ENCODE peak calls at places on chromosomes 2 and 18, in eight cellular contexts. K is trophoblast cell, B is GM23248, F is endodermal cell, A is transverse colon, N is adrenal gland, Z is mammary epithelial cell, O is upper lobe of left lung. W is an unnamed sample. For H3K4me1 and H3K9me3, the result is how much of the 10 kb centered on the place peaks cover.

GRCh38 chr2:53911434-53912189 is 51.8 kb upstream of the GPR75 start:
- DNase-seq in B (peak), O (no peak), K (no peak), F (no peak), N (no peak), A (no peak), Z (no peak), W (no peak)

GRCh38 chr2:47174731-47175361 is 19.7 kb upstream of the STPG4 start:
- DNase-seq in A (peak), B (peak), F (peak), O (peak), Z (peak), K (peak), N (peak), W (peak)

GRCh38 chr2:201157694-201158093 is 25.2 kb upstream of the CASP10 start:
- DNase-seq in Z (peak), A (peak), K (peak), N (no peak), B (no peak), F (no peak), O (peak), W (no peak)

GRCh38 chr18:78640596-78640995 is 339.0 kb upstream of the SALL3 start:
- DNase-seq in B (no peak), Z (no peak), F (no peak), N (no peak), K (no peak), O (no peak), A (no peak), W (no peak)

GRCh38 chr2:70118798-70119454 is 31.6 kb downstream of the PCBP1 start:
- DNase-seq in B (no peak), N (no peak), K (no peak), Z (no peak), F (peak), O (no peak), A (no peak), W (no peak)

GRCh38 chr2:9484533-9484932 is 10.2 kb downstream of the IAH1 start:
- DNase-seq in O (no peak), B (peak), K (no peak), N (no peak), F (no peak), A (no peak), Z (no peak), W (no peak)

GRCh38 chr18:62788891-62789290 is 73.5 kb downstream of the PHLPP1 start:
- DNase-seq in F (no peak), A (peak), N (no peak), B (no peak), O (no peak), Z (no peak), K (peak), W (no peak)

GRCh38 chr2:196249171-196249570 is 77.8 kb upstream of the STK17B start:
- DNase-seq in N (no peak), B (peak), A (no peak), O (no peak), Z (no peak), K (no peak), F (no peak), W (no peak)

GRCh38 chr18:63320690-63321265 is 1.2 kb upstream of the BCL2 start:
- DNase-seq in O (peak), B (no peak), Z (peak), A (peak), F (peak), N (peak), K (peak), W (peak)

GRCh38 chr2:161625314-161625919 is 1.2 kb downstream of the SLC4A10 start:
- DNase-seq in A (peak), F (peak), N (no peak), O (no peak), Z (no peak), B (no peak), K (no peak), W (no peak)
- H3K4me3 ChIP-seq in A (no peak), F (peak), N (no peak), O (no peak), Z (no peak), B (no peak), K (no peak), W (no peak)

GRCh38 chr2:134248913-134249312 is 5.0 kb upstream of the MGAT5 start:
- DNase-seq in A (no peak), O (no peak), N (no peak), K (no peak), F (no peak), B (no peak), Z (no peak), W (no peak)
- H3K4me1 ChIP-seq in A (under half), O (under half), N (under half), K (under half), F (under half), B (under half), Z (under half), W (under half)

DNA sequence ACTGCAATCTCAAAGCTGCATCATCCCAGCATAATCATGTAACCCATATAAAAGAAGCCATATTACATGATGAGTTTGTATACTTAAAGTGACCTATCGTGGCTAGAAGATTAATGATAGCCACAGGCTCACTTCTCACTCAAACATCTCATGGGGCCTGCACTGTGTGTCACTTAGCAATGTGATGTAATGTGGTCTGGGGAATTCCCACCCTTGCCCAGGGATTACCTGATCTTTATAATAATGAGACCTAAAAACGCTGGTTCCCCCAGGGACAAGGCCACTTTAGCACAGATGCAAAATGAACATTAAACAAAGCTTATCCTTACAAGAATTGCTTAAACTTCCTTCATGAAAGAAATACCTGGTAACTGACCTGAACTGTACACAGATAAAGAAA is 427.1 kb upstream of the CNTNAP5 start:
- DNase-seq in A (no peak), K (no peak), B (no peak), F (no peak), Z (peak), O (no peak), N (no peak), W (no peak)
- H3K9me3 ChIP-seq in A (under half), K (under half), B (under half), F (under half), Z (under half), O (under half), N (under half), W (under half)

GRCh38 chr2:241110089-241110606 is 8.1 kb upstream of the MTERF4 start:
- DNase-seq in Z (no peak), F (no peak), B (no peak), A (no peak), O (no peak), K (no peak), N (no peak), W (peak)

GRCh38 chr2:241109210-241110088 is 7.4 kb upstream of the MTERF4 start:
- DNase-seq in A (no peak), F (peak), B (no peak), N (no peak), K (no peak), Z (no peak), O (no peak), W (peak)

GRCh38 chr2:241107384-241107783 is 5.3 kb upstream of the MTERF4 start:
- DNase-seq in O (no peak), F (peak), A (no peak), B (no peak), N (no peak), K (no peak), Z (no peak), W (no peak)

GRCh38 chr2:241110607-241111442 is 8.7 kb upstream of the MTERF4 start:
- DNase-seq in B (no peak), K (no peak), N (no peak), O (no peak), Z (no peak), F (no peak), A (no peak), W (no peak)

GRCh38 chr2:241108271-241109209 is 6.5 kb upstream of the MTERF4 start:
- DNase-seq in B (no peak), Z (no peak), N (no peak), A (no peak), K (no peak), O (peak), F (peak), W (no peak)
- H3K4me3 ChIP-seq in B (no peak), Z (no peak), N (no peak), A (no peak), K (peak), O (no peak), F (no peak), W (no peak)

GRCh38 chr2:85012855-85013254 is 41.9 kb downstream of the KCMF1 start:
- DNase-seq in A (no peak), K (no peak), B (peak), Z (no peak), N (no peak), O (no peak), F (no peak), W (no peak)
- H3K4me1 ChIP-seq in A (under half), K (under half), B (half or more), Z (under half), N (under half), O (half or more), F (under half), W (under half)

GRCh38 chr2:228417966-228418365 is 236.5 kb upstream of the SPHKAP start:
- DNase-seq in N (no peak), F (no peak), B (peak), K (no peak), Z (peak), A (no peak), O (no peak), W (no peak)
- H3K9me3 ChIP-seq in N (under half), F (under half), B (under half), K (under half), Z (under half), A (under half), O (under half), W (under half)

DNA sequence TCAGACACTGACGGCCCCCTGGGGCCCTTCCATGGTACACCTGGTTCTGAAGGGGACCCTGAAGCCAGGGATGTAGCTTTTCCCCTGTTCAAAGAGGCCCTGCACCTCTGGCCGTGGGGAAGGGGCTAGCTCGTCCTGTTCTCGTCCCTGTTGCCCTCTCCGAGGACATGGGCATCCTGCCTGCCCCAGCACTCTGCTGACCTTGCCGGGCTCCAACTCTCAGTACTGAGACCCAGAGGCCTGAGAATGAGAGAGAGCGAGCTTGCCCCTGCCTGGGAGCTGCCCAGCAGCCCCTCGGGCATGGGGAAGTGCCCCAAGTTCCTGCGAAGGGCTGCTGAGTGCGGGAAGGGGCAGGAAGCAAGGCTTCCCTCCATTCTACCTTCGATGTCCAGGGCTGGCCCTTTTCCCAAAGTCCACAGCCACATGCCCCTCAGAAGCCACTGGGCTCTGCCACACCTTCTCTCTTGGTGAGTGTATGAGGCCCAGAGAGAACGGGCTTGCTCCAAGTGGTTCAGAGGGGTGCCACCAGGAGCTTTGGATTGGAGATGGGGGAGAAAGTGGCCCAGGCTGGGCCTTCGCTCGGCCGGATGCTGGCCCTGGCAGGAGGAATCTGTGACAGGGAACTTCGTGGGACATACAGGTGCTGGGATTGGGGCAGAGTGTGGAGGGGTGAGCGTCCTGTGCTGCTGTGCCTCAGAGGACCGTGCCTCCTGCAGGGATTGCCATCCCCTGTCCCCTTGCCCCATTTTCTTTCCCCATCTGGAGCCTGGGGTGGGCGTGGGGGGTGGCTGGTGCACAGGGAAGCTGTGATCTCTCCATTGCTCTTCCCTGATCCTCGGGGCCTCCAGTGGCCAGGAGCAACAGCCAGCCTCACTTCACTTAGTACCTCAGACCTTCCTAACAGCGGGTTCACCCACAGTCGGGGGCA is 50.8 kb downstream of the KCNIP3 start:
- DNase-seq in B (no peak), A (no peak), N (peak), O (peak), K (no peak), Z (no peak), F (no peak), W (peak)
- H3K4me3 ChIP-seq in B (no peak), A (no peak), N (no peak), O (no peak), K (no peak), Z (no peak), F (no peak), W (no peak)